ENCODE peak calls at places on chromosomes 5 and 9, in eight cellular contexts. S is naive thymus-derived CD4-positive, alpha-beta T cell; Q is left ventricle myocardium inferior; L is fibroblast of lung; B is AG04450; A is CD4-positive, alpha-beta T cell; R is RWPE2; O is keratinocyte. M is an unnamed sample.

GRCh38 chr5:173395257-173395932 is 67.2 kb upstream of the STC2 start:
- DNase-seq in S (no peak), Q (no peak), L (peak; percentile 49), B (peak; percentile 23), A (no peak), R (no peak), O (no peak), M (no peak)

GRCh38 chr5:109755761-109756160 is 66.0 kb downstream of the MAN2A1 start:
- DNase-seq in S (no peak), Q (no peak), L (no peak), B (no peak), A (no peak), R (no peak), O (no peak), M (no peak)

GRCh38 chr5:59893436-59894227 is at the start of gene PDE4D:
- DNase-seq in S (no peak), Q (peak; percentile 43), L (peak; percentile 55), B (no peak), A (no peak), R (peak; percentile 75), O (no peak), M (peak; percentile 88)

GRCh38 chr9:124800306-124801259 is 23.6 kb downstream of the OLFML2A start:
- DNase-seq in S (no peak), Q (peak; percentile 54), L (peak; percentile 61), B (no peak), A (no peak), R (no peak), O (no peak), M (peak; percentile 58)

GRCh38 chr5:134263801-134264200 is 37.9 kb upstream of the PPP2CA start:
- DNase-seq in S (no peak), Q (no peak), L (no peak), B (no peak), A (no peak), R (no peak), O (no peak), M (no peak)

GRCh38 chr9:98087420-98088354 is 31.2 kb downstream of the NANS start:
- DNase-seq in S (no peak), Q (peak; percentile 22), L (peak; percentile 36), B (no peak), A (peak; percentile 25), R (no peak), O (peak; percentile 60), M (peak; percentile 64)

GRCh38 chr5:150137168-150137957 is 18.3 kb downstream of the PDGFRB start:
- DNase-seq in S (no peak), Q (no peak), L (no peak), B (no peak), A (no peak), R (no peak), O (no peak), M (no peak)

GRCh38 chr9:85431396-85432102 is 310.2 kb downstream of the AGTPBP1 start:
- DNase-seq in S (no peak), Q (no peak), L (no peak), B (no peak), A (no peak), R (no peak), O (no peak), M (no peak)

GRCh38 chr5:123807177-123807900 is 295.4 kb downstream of the CSNK1G3 start:
- DNase-seq in S (no peak), Q (no peak), L (no peak), B (no peak), A (no peak), R (no peak), O (no peak), M (no peak)

GRCh38 chr5:132825165-132825823 is 5.2 kb downstream of the SHROOM1 start:
- DNase-seq in S (no peak), Q (no peak), L (no peak), B (no peak), A (no peak), R (no peak), O (no peak), M (no peak)

GRCh38 chr5:125083932-125084331 is 337.5 kb upstream of the ZNF608 start:
- DNase-seq in S (no peak), Q (no peak), L (peak; percentile 88), B (peak; percentile 55), A (no peak), R (no peak), O (peak; percentile 36), M (no peak)

GRCh38 chr5:177508837-177509236 is 789 bp downstream of the DOK3 start:
- DNase-seq in S (no peak), Q (no peak), L (no peak), B (no peak), A (no peak), R (no peak), O (no peak), M (peak; percentile 76)

GRCh38 chr9:95725045-95725444 is 150.4 kb upstream of the ERCC6L2 start:
- DNase-seq in S (no peak), Q (no peak), L (no peak), B (no peak), A (no peak), R (no peak), O (no peak), M (no peak)

GRCh38 chr5:136208946-136209345 is 16.0 kb upstream of the SMIM32 start:
- DNase-seq in S (no peak), Q (no peak), L (no peak), B (no peak), A (no peak), R (no peak), O (no peak), M (no peak)

GRCh38 chr5:136210259-136210658 is 17.3 kb upstream of the SMIM32 start:
- DNase-seq in S (no peak), Q (no peak), L (no peak), B (no peak), A (no peak), R (no peak), O (no peak), M (no peak)

GRCh38 chr5:136207631-136208030 is 14.7 kb upstream of the SMIM32 start:
- DNase-seq in S (no peak), Q (no peak), L (no peak), B (no peak), A (no peak), R (no peak), O (no peak), M (no peak)

GRCh38 chr5:136211282-136211681 is 18.3 kb upstream of the SMIM32 start:
- DNase-seq in S (no peak), Q (no peak), L (no peak), B (no peak), A (no peak), R (no peak), O (no peak), M (no peak)

GRCh38 chr5:136209346-136209910 is 16.5 kb upstream of the SMIM32 start:
- DNase-seq in S (no peak), Q (no peak), L (no peak), B (no peak), A (no peak), R (no peak), O (no peak), M (no peak)
- H3K27me3 ChIP-seq in S (no peaks in the 10 kb centered on the region), Q (peaks cover 87% of the 10 kb centered on the region), L (peaks cover 2% of the 10 kb centered on the region), B (peaks cover 13% of the 10 kb centered on the region), A (no peaks in the 10 kb centered on the region), R (peaks cover 13% of the 10 kb centered on the region), O (peaks cover 9% of the 10 kb centered on the region), M (no peaks in the 10 kb centered on the region)

GRCh38 chr5:168214071-168214470 is 77.4 kb upstream of the WWC1 start:
- DNase-seq in S (no peak), Q (no peak), L (no peak), B (no peak), A (no peak), R (no peak), O (no peak), M (no peak)

GRCh38 chr5:168215646-168216045 is 75.8 kb upstream of the WWC1 start:
- DNase-seq in S (no peak), Q (no peak), L (no peak), B (no peak), A (no peak), R (no peak), O (no peak), M (no peak)

GRCh38 chr5:168216989-168217388 is 74.5 kb upstream of the WWC1 start:
- DNase-seq in S (no peak), Q (no peak), L (no peak), B (no peak), A (no peak), R (no peak), O (no peak), M (no peak)

GRCh38 chr5:168217497-168217896 is 73.9 kb upstream of the WWC1 start:
- DNase-seq in S (no peak), Q (no peak), L (no peak), B (no peak), A (no peak), R (no peak), O (no peak), M (no peak)

DNA sequence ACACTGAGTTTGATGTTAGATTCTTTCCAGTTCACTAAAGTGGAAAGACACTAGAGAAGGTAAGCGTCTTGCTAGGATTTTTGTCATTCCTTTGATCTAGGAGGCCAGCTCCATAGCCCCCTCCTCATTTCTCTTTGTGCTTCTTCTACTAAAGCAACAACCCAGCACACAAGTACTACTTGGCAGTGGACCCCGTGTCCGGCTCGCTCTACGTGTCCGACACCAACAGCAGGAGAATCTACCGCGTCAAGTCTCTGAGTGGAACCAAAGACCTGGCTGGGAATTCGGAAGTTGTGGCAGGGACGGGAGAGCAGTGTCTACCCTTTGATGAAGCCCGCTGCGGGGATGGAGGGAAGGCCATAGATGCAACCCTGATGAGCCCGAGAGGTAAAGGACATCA is 76.6 kb upstream of the WWC1 start:
- DNase-seq in S (no peak), Q (no peak), L (no peak), B (no peak), A (no peak), R (no peak), O (no peak), M (no peak)
- H3K27me3 ChIP-seq in S (no peaks in the 10 kb centered on the region), Q (no peaks in the 10 kb centered on the region), L (no peaks in the 10 kb centered on the region), B (peaks cover 4% of the 10 kb centered on the region), A (no peaks in the 10 kb centered on the region), R (peaks cover 6% of the 10 kb centered on the region), O (no peaks in the 10 kb centered on the region), M (no peaks in the 10 kb centered on the region)

DNA sequence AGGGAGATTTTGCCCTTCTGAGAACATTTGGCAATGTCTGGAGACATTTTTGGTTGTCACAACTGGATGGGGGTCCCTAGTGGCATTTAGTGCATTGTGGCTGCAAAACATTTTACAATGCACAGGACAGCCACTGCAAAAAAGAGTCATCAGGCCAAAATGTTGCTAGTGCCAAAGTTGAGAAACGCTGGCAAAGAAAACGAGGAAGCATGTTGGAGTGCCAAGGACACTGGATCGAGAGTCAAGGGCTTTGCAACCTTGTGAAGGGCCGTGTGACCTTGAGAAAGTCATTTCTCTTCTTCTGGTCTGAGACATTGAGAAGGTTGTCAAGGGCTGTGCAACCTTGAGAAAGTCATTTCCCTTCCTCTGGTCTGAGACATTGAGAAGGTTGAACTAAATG is 45.7 kb upstream of the FRRS1L start:
- DNase-seq in S (no peak), Q (no peak), L (no peak), B (no peak), A (no peak), R (no peak), O (no peak), M (no peak)
- H3K27me3 ChIP-seq in S (peaks cover 2% of the 10 kb centered on the region), Q (no peaks in the 10 kb centered on the region), L (peaks cover 6% of the 10 kb centered on the region), B (peaks cover 7% of the 10 kb centered on the region), A (no peaks in the 10 kb centered on the region), R (no peaks in the 10 kb centered on the region), O (peaks cover 12% of the 10 kb centered on the region), M (no peaks in the 10 kb centered on the region)

DNA sequence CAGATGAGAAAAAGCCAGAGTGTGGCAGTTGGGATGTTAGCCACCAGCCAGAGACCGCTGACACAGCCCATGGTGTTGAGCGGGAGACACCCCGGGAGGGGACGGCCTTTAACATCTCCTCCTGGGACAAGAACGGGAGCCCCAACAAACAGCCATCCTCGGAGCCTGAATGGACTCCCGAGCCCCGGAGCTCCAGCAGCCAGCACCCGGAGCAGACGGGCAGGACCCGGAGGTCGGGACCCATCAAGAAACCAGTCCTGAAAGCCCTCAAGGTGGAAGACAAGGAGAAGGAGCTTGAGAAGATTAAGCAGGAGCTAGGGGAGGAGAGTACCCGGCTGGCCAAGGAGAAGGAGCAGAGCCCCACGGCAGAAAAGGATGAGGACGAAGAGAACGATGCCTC is 28.0 kb upstream of the POMT1 start:
- DNase-seq in S (no peak), Q (no peak), L (no peak), B (no peak), A (no peak), R (peak; percentile 45), O (no peak), M (no peak)
- H3K27me3 ChIP-seq in S (no peaks in the 10 kb centered on the region), Q (no peaks in the 10 kb centered on the region), L (no peaks in the 10 kb centered on the region), B (no peaks in the 10 kb centered on the region), A (no peaks in the 10 kb centered on the region), R (no peaks in the 10 kb centered on the region), O (no peaks in the 10 kb centered on the region), M (no peaks in the 10 kb centered on the region)